ENCODE peak calls at places on chromosomes 13 and 19, in four cellular contexts. L is activated CD4-positive, alpha-beta memory T cell treated with anti-CD3 and anti-CD28 coated beads for 36 hours; Q is cortex of kidney; H is stimulated activated CD8-positive, alpha-beta memory T cell treated with anti-CD3 and anti-CD28 coated beads, Interleukin-4, amount 100 ng/mL, for 1 hour. T is an unnamed sample.

GRCh38 chr19:4130635-4131438 is 6.9 kb upstream of the MAP2K2 start:
- DNase-seq in L (no peak), H (no peak), Q (no peak), T (no peak)

GRCh38 chr13:22138947-22139346 is 468.1 kb downstream of the FGF9 start:
- DNase-seq in Q (no peak), L (no peak), H (no peak), T (no peak)

GRCh38 chr13:114099191-114099590 is 33.2 kb downstream of the RASA3 start:
- DNase-seq in Q (no peak), H (no peak), L (peak; percentile 39), T (no peak)

GRCh38 chr13:113211774-113212173 is 2.4 kb downstream of the CUL4A start:
- DNase-seq in H (no peak), L (peak; percentile 46), Q (no peak), T (no peak)

GRCh38 chr19:18446811-18447359 is 9.0 kb upstream of the ISYNA1 start:
- DNase-seq in Q (no peak), H (no peak), L (no peak), T (peak; percentile 74)

GRCh38 chr13:103282571-103283450 is 216.6 kb upstream of the SLC10A2 start:
- DNase-seq in L (no peak), Q (no peak), H (no peak), T (no peak)

GRCh38 chr13:98171806-98172569 is 5.1 kb downstream of the RNF113B start:
- DNase-seq in Q (no peak), H (no peak), L (no peak), T (no peak)

GRCh38 chr13:41040584-41041334 is 20.6 kb upstream of the WBP4 start:
- DNase-seq in Q (no peak), L (no peak), H (no peak), T (no peak)

GRCh38 chr19:17441241-17442135 is 7.0 kb downstream of the TMEM221 start:
- DNase-seq in Q (no peak), H (no peak), L (peak; percentile 29), T (no peak)

GRCh38 chr19:41018736-41019290 is 27.7 kb downstream of the CYP2B6 start:
- DNase-seq in H (no peak), Q (no peak), L (no peak), T (peak; percentile 56)

GRCh38 chr13:87872813-87873212 is 201.6 kb downstream of the SLITRK5 start:
- DNase-seq in L (no peak), Q (no peak), H (no peak), T (no peak)

GRCh38 chr13:27789153-27789494 is 3.2 kb upstream of the GSX1 start:
- DNase-seq in Q (no peak), H (no peak), L (no peak), T (no peak)

GRCh38 chr13:100506154-100506553 is 82.4 kb downstream of the GGACT start:
- DNase-seq in H (no peak), Q (no peak), L (peak; percentile 77), T (no peak)

GRCh38 chr19:6239401-6239844 is 40.4 kb downstream of the MLLT1 start:
- DNase-seq in L (peak; percentile 53), Q (no peak), H (no peak), T (no peak)

GRCh38 chr13:46640843-46641242 is 87.9 kb downstream of the LRCH1 start:
- DNase-seq in Q (no peak), H (no peak), L (no peak), T (no peak)